ENCODE peak calls at places on chromosomes 13 and 19, in ten cellular contexts. Q is Peyer's patch; F is stimulated activated naive CD8-positive, alpha-beta T cell treated with anti-CD3 and anti-CD28 coated beads, Interleukin-15, Interleukin-2, amounts not matched to agents 100 U/mL and 50 U/mL, for 24 hours; K is germinal center; V is NCI-H526; W is NCI-H187; R is HAP-1; G is ovary; N is stimulated activated CD4-positive, alpha-beta T cell treated with anti-CD3 and anti-CD28 coated beads, TNF-alpha, amount 100 ng/mL, for 24 hours; U is heart right ventricle. P is an unnamed sample.

GRCh38 chr19:28596561-28597071 is 616.3 kb downstream of the UQCRFS1 start:
- DNase-seq in Q (no peak), F (no peak), K (no peak), V (no peak), W (no peak), R (no peak), G (no peak), N (no peak), U (no peak), P (no peak)

GRCh38 chr13:45162821-45163220 is 38.0 kb downstream of the KCTD4 start:
- DNase-seq in Q (no peak), F (no peak), K (no peak), V (no peak), W (no peak), R (no peak), G (no peak), N (no peak), U (no peak), P (peak)

GRCh38 chr13:40578055-40578454 is 88.4 kb downstream of the FOXO1 start:
- DNase-seq in Q (no peak), F (no peak), K (no peak), V (no peak), W (no peak), R (no peak), G (no peak), N (no peak), U (no peak), P (no peak)

GRCh38 chr13:28145049-28145448 is 6.7 kb downstream of the PAN3 start:
- DNase-seq in Q (no peak), F (no peak), K (no peak), V (no peak), W (no peak), R (no peak), G (no peak), N (no peak), U (no peak), P (no peak)

GRCh38 chr13:77460195-77460594 is 75.3 kb upstream of the SCEL start:
- DNase-seq in Q (no peak), F (no peak), K (no peak), V (no peak), W (no peak), R (no peak), G (no peak), N (no peak), U (no peak), P (no peak)

GRCh38 chr19:23259961-23260360 is 9.8 kb upstream of the ZNF724 start:
- DNase-seq in Q (no peak), F (no peak), K (no peak), V (no peak), W (no peak), R (no peak), G (no peak), N (no peak), U (no peak), P (no peak)

GRCh38 chr19:49809155-49809986 is 3.7 kb downstream of the FUZ start:
- DNase-seq in Q (peak), F (peak), K (peak), V (no peak), W (no peak), R (no peak), G (no peak), N (no peak), U (peak), P (peak)

GRCh38 chr13:49371943-49372636 is 71.8 kb downstream of the CAB39L start:
- DNase-seq in Q (no peak), F (no peak), K (peak), V (peak), W (no peak), R (no peak), G (no peak), N (no peak), U (no peak), P (no peak)

GRCh38 chr19:788821-789472 is 8.3 kb upstream of the PTBP1 start:
- DNase-seq in Q (no peak), F (no peak), K (no peak), V (no peak), W (no peak), R (no peak), G (no peak), N (no peak), U (no peak), P (peak)

GRCh38 chr19:14821958-14822357 is 13.0 kb downstream of the OR7A5 start:
- DNase-seq in Q (no peak), F (no peak), K (no peak), V (no peak), W (no peak), R (no peak), G (no peak), N (no peak), U (no peak), P (no peak)

GRCh38 chr13:97982286-97982685 is 28.8 kb downstream of the IPO5 start:
- DNase-seq in Q (no peak), F (no peak), K (no peak), V (no peak), W (no peak), R (no peak), G (no peak), N (no peak), U (no peak), P (peak)

GRCh38 chr19:47124937-47125668 is 5.5 kb upstream of the SAE1 start:
- DNase-seq in Q (no peak), F (no peak), K (peak), V (peak), W (peak), R (peak), G (no peak), N (no peak), U (no peak), P (peak)

GRCh38 chr19:9013988-9014387 is 3.8 kb upstream of the MUC16 start:
- DNase-seq in Q (no peak), F (no peak), K (no peak), V (no peak), W (no peak), R (no peak), G (no peak), N (no peak), U (no peak), P (no peak)

GRCh38 chr19:50705422-50706019 is 14.1 kb downstream of the SHANK1 start:
- DNase-seq in Q (no peak), F (peak), K (peak), V (no peak), W (no peak), R (peak), G (no peak), N (peak), U (no peak), P (peak)

GRCh38 chr19:35059006-35059798 is 17.7 kb downstream of the HPN start:
- DNase-seq in Q (no peak), F (no peak), K (no peak), V (no peak), W (no peak), R (no peak), G (no peak), N (no peak), U (no peak), P (no peak)

GRCh38 chr13:85528578-85529215 is 270.5 kb downstream of the SLITRK6 start:
- DNase-seq in Q (no peak), F (no peak), K (no peak), V (no peak), W (no peak), R (peak), G (no peak), N (no peak), U (no peak), P (peak)

GRCh38 chr19:12668937-12669271 is 2.3 kb downstream of the WDR83 start:
- DNase-seq in Q (peak), F (peak), K (peak), V (no peak), W (no peak), R (no peak), G (peak), N (peak), U (peak), P (peak)

GRCh38 chr19:38011426-38011825 is 104.4 kb downstream of the SIPA1L3 start:
- DNase-seq in Q (no peak), F (no peak), K (no peak), V (no peak), W (no peak), R (no peak), G (no peak), N (no peak), U (no peak), P (no peak)

GRCh38 chr13:27083183-27083582 is 88.4 kb downstream of the USP12 start:
- DNase-seq in Q (no peak), F (no peak), K (no peak), V (no peak), W (no peak), R (no peak), G (no peak), N (no peak), U (no peak), P (no peak)

GRCh38 chr13:89282241-89282640 is 1611.1 kb downstream of the SLITRK5 start:
- DNase-seq in Q (no peak), F (no peak), K (no peak), V (no peak), W (no peak), R (no peak), G (no peak), N (no peak), U (no peak), P (no peak)

GRCh38 chr19:6494438-6495036 is 7.6 kb downstream of the TUBB4A start:
- DNase-seq in Q (no peak), F (no peak), K (no peak), V (no peak), W (no peak), R (no peak), G (no peak), N (no peak), U (no peak), P (no peak)